ENCODE peak calls at places on chromosomes 11 and 22, in eight cellular contexts. B is IMR-90, O is DND-41, G is H1, X is neuronal stem cell, J is endodermal cell, T is mammary epithelial cell, K is HepG2. I is an unnamed sample.

GRCh38 chr11:129973809-129974208 is 28.8 kb downstream of the PRDM10 start:
- DNase-seq in G (peak), K (peak), X (no peak), O (no peak), T (no peak), B (no peak), J (peak), I (no peak)

GRCh38 chr22:46267431-46268279 is at the start of gene TTC38:
- DNase-seq in G (peak), X (peak), J (peak), O (peak), K (peak), T (peak), B (peak), I (peak)

GRCh38 chr22:24189249-24190158 is 8.2 kb downstream of the SUSD2 start:
- DNase-seq in G (peak), B (peak), X (peak), J (peak), O (peak), T (peak), K (peak), I (peak)

GRCh38 chr11:102448869-102449224 is 3.7 kb downstream of the TMEM123 start:
- DNase-seq in J (no peak), G (no peak), T (no peak), K (peak), B (no peak), O (no peak), X (no peak), I (no peak)

GRCh38 chr11:14336507-14337503 is 22.2 kb downstream of the RRAS2 start:
- DNase-seq in O (no peak), T (peak), J (no peak), B (peak), X (no peak), K (peak), G (no peak), I (no peak)

GRCh38 chr22:36423461-36424404 is 36.0 kb upstream of the MYH9 start:
- DNase-seq in J (no peak), O (no peak), G (no peak), T (no peak), X (no peak), K (no peak), B (peak), I (no peak)

GRCh38 chr11:10294289-10294953 is 402 bp upstream of the SBF2 start:
- DNase-seq in T (peak), J (peak), X (no peak), K (no peak), B (peak), O (no peak), G (no peak), I (peak)

GRCh38 chr11:111698852-111699559 is 67.2 kb downstream of the PPP2R1B start:
- DNase-seq in G (no peak), T (no peak), K (no peak), J (no peak), X (no peak), O (no peak), B (peak), I (no peak)

GRCh38 chr22:29773233-29773632 is 6.1 kb downstream of the UQCR10 start:
- DNase-seq in T (peak), K (no peak), J (peak), X (no peak), B (peak), G (peak), O (no peak), I (no peak)

GRCh38 chr11:122163420-122163819 is 47.4 kb upstream of the BLID start:
- DNase-seq in X (no peak), O (no peak), K (no peak), G (no peak), J (no peak), T (no peak), B (peak), I (no peak)

GRCh38 chr11:65121447-65121864 is 478 bp downstream of the FAU start:
- DNase-seq in O (no peak), X (no peak), B (no peak), G (no peak), K (no peak), T (no peak), J (peak), I (no peak)

GRCh38 chr11:1573077-1573846 is 1.2 kb upstream of the DUSP8 start:
- DNase-seq in K (no peak), X (no peak), O (no peak), G (no peak), J (peak), T (no peak), B (no peak), I (peak)
- H3K9ac ChIP-seq in K (peak), X (peak), O (no peak), G (no peak), J (peak), T (no peak), B (no peak), I (peak)

GRCh38 chr11:87266751-87267150 is 229.0 kb downstream of the TMEM135 start:
- DNase-seq in G (no peak), K (no peak), O (no peak), X (no peak), J (no peak), B (no peak), T (peak), I (no peak)
- H3K9ac ChIP-seq in G (no peak), K (no peak), O (no peak), X (no peak), J (no peak), B (no peak), T (no peak), I (no peak)

GRCh38 chr11:63855975-63856374 is 17.1 kb downstream of the MARK2 start:
- DNase-seq in G (no peak), J (no peak), O (peak), X (no peak), K (peak), T (no peak), B (no peak), I (no peak)
- H3K9ac ChIP-seq in G (no peak), J (no peak), O (no peak), X (no peak), K (no peak), T (no peak), B (no peak), I (no peak)

DNA sequence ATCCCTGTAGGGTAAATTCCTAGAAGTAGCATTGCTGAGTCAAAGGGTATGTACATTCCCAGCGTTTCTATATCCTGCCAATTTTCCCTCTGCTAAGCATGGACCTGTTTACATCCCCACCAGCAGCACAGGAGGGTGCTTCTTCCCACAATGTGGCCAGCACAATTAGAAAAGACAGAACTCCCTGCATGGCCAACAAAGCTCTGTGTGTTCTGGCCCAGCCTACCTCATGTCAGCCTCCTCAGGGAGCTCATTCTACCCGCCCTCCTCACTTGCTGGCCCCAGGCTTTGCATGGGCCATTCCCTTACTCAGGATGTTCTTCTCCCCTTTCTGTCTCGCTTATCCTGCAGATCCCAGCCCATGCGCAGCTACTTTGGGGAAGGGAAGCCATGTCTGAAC is 186.1 kb downstream of the DSCAML1 start:
- DNase-seq in T (no peak), K (no peak), G (no peak), J (no peak), X (no peak), O (no peak), B (no peak), I (no peak)
- H3K9ac ChIP-seq in T (no peak), K (no peak), G (no peak), J (no peak), X (no peak), O (no peak), B (no peak), I (no peak)

GRCh38 chr11:125978778-125979378 is 33.0 kb downstream of the VSIG10L2 start:
- DNase-seq in K (no peak), G (no peak), O (no peak), X (no peak), T (no peak), B (no peak), J (no peak), I (no peak)

GRCh38 chr11:125978171-125978570 is 32.3 kb downstream of the VSIG10L2 start:
- DNase-seq in T (no peak), G (no peak), O (no peak), K (no peak), B (no peak), J (no peak), X (no peak), I (no peak)

GRCh38 chr11:125979521-125979920 is 33.7 kb downstream of the VSIG10L2 start:
- DNase-seq in X (no peak), J (no peak), B (no peak), O (no peak), K (no peak), G (no peak), T (no peak), I (no peak)

GRCh38 chr11:125982348-125982730 is 36.5 kb downstream of the VSIG10L2 start:
- DNase-seq in O (no peak), T (no peak), X (no peak), K (no peak), G (no peak), B (no peak), J (no peak), I (no peak)

GRCh38 chr11:125980421-125980820 is 34.6 kb downstream of the VSIG10L2 start:
- DNase-seq in T (no peak), K (no peak), X (no peak), G (no peak), O (peak), B (no peak), J (no peak), I (no peak)
- H3K9ac ChIP-seq in T (no peak), K (no peak), X (no peak), G (no peak), O (no peak), B (no peak), J (no peak), I (no peak)

GRCh38 chr11:71246559-71246958 is 5.8 kb downstream of the SHANK2 start:
- DNase-seq in X (no peak), G (no peak), B (no peak), O (no peak), J (peak), K (no peak), T (no peak), I (no peak)
- H3K9ac ChIP-seq in X (no peak), G (peak), B (no peak), O (no peak), J (no peak), K (no peak), T (no peak), I (no peak)